ENCODE peak calls at places on chromosomes 11 and 22, in nine cellular contexts. M, E, Q, K, L, F, S, C and A are unnamed samples.

GRCh38 chr11:76588455-76589325 is 81.9 kb downstream of the LRRC32 start:
- DNase-seq in L (no peak), Q (peak; percentile 78), E (no peak), F (no peak), K (peak; percentile 73), M (peak; percentile 28), C (peak; percentile 85), S (no peak), A (peak; percentile 28)

GRCh38 chr11:2559527-2560311 is 114.9 kb downstream of the KCNQ1 start:
- DNase-seq in S (no peak), Q (peak; percentile 37), E (peak; percentile 50), F (no peak), L (peak; percentile 9), K (no peak), M (no peak), C (no peak), A (no peak)

GRCh38 chr11:92284107-92284506 is 59.5 kb downstream of the FAT3 start:
- DNase-seq in F (no peak), S (no peak), C (no peak), E (no peak), Q (no peak), K (no peak), L (no peak), M (no peak), A (no peak)

GRCh38 chr22:48021946-48022345 is 1259.5 kb downstream of the TBC1D22A start:
- DNase-seq in S (no peak), E (no peak), M (no peak), K (no peak), L (no peak), Q (no peak), C (no peak), F (no peak), A (no peak)

GRCh38 chr11:61270354-61271070 is 24.6 kb downstream of the VWCE start:
- DNase-seq in C (no peak), E (no peak), F (peak; percentile 47), S (no peak), L (no peak), M (peak; percentile 22), K (peak; percentile 83), Q (no peak), A (peak; percentile 66)

GRCh38 chr11:18395735-18396504 is 1.6 kb downstream of the LDHA start:
- DNase-seq in S (peak; percentile 94), L (peak; percentile 96), Q (peak; percentile 100), C (peak; percentile 98), M (peak; percentile 99), K (peak; percentile 100), F (peak; percentile 100), E (peak; percentile 99), A (peak; percentile 100)

GRCh38 chr22:49785841-49786451 is 41.7 kb downstream of the BRD1 start:
- DNase-seq in C (no peak), F (no peak), M (no peak), S (no peak), E (no peak), L (no peak), K (no peak), Q (peak; percentile 80), A (peak; percentile 34)

GRCh38 chr22:28500005-28500404 is 179.6 kb downstream of the TTC28 start:
- DNase-seq in S (no peak), Q (no peak), C (no peak), K (no peak), M (no peak), E (no peak), F (no peak), L (no peak), A (no peak)

GRCh38 chr11:70594031-70594430 is 195.7 kb downstream of the CTTN start:
- DNase-seq in Q (peak; percentile 13), M (no peak), E (no peak), L (no peak), F (no peak), C (no peak), S (no peak), K (no peak), A (no peak)

GRCh38 chr11:66687831-66688281 is 10.2 kb upstream of the RBM4B start:
- DNase-seq in M (no peak), F (no peak), E (no peak), S (no peak), L (no peak), C (no peak), Q (no peak), K (no peak), A (no peak)

GRCh38 chr11:103881518-103882070 is 154.8 kb upstream of the DDI1 start:
- DNase-seq in L (no peak), E (no peak), C (no peak), F (no peak), M (no peak), K (no peak), S (no peak), Q (no peak), A (no peak)

GRCh38 chr11:90737328-90738050 is 514.6 kb upstream of the CHORDC1 start:
- DNase-seq in L (no peak), M (no peak), F (peak; percentile 60), C (no peak), K (no peak), S (no peak), E (no peak), Q (no peak), A (no peak)

GRCh38 chr11:19876750-19877149 is 164.1 kb downstream of the NAV2 start:
- DNase-seq in K (no peak), S (no peak), M (no peak), C (no peak), Q (no peak), F (no peak), E (no peak), L (no peak), A (no peak)

DNA sequence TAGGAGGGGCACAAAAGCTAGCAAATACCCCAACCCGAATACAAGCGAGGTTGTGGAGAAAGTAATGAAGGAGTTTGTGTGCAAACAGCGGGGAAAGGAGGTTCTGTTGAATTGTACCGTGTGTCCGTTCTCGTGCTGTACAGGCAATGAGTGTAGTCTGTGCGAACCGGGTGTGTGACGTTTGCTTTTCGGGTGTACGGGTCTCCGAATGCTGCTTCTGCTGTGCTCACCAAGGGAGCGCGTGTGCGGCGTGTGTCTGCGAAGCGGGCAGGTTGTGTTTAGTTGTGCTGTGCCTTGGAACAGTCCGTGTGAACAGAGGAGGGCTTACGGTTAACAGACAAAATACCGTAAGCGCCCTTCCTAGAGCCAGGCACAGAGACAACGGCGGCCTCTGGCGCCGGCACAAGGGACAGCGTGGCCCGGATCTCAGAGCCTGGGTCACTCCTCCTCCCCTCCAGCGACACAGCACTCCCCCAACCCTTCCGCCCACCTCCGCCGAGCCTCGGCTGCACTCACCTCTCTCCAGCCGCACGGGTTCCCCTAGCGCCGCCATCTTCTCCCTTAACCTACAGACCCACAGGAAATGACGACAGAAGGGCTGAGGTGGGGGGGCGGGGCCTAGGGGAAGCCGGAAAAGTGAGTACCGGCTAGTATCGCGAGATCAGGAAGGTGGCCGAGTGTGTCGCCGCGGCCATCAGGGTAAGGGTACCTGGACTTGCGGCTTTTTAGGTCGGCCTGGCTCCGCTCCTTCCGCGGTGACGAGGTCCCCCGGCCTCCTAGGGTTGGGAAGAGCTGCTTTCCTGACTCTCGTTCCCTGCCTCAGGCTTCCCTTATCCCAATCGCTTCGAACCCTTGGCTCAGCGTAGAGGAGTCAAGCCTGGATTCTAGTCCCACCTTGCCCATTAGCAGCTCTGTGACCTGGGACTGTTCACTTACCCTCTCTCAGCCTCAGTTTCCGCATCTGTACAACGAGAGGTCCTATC is at the start of gene LIN7C:
- DNase-seq in C (peak; percentile 98), K (peak; percentile 97), F (peak; percentile 95), E (peak; percentile 95), S (peak; percentile 79), M (peak; percentile 97), Q (peak; percentile 97), L (peak; percentile 96), A (peak; percentile 98)
- TF ChIP-seq CTCF in C (peak; percentile 23), K (no peak), F (no peak), E (no peak), S (no peak), M (no peak), Q (no peak), L (peak; percentile 14), A (no peak)

DNA sequence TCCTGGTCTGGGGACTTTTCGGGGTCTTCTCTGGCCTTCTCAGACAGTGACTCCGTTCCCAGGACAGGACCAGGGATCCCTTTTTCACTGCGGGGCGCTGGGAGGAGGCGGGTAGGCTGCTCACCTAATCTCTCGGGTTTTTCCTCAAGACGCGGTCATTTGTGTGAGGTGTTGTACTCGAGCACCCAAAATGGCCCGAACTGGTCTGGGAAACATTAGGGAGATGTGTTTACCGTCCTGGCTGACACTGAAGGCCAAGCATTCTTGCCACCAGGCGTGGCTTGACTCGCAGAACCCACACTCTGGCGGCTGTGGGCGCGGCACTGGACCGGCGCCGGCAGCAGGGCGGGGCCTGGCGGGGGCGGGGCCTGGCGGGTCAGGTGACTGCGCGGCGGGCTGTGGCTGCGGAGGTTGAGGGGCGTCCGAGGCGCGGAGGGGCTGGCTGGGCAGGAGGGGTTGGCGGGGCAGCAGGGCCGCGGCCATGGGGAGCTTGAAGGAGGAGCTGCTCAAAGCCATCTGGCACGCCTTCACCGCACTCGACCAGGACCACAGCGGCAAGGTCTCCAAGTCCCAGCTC is at the start of gene SWAP70:
- DNase-seq in Q (peak; percentile 93), S (peak; percentile 83), C (peak; percentile 93), F (peak; percentile 83), K (peak; percentile 89), E (peak; percentile 86), L (peak; percentile 87), M (peak; percentile 95), A (peak; percentile 94)
- TF ChIP-seq CTCF in Q (peak; percentile 40), S (peak; percentile 65), C (peak; percentile 58), F (peak; percentile 56), K (peak; percentile 60), E (peak; percentile 14), L (peak; percentile 73), M (peak; percentile 16), A (peak; percentile 55)

DNA sequence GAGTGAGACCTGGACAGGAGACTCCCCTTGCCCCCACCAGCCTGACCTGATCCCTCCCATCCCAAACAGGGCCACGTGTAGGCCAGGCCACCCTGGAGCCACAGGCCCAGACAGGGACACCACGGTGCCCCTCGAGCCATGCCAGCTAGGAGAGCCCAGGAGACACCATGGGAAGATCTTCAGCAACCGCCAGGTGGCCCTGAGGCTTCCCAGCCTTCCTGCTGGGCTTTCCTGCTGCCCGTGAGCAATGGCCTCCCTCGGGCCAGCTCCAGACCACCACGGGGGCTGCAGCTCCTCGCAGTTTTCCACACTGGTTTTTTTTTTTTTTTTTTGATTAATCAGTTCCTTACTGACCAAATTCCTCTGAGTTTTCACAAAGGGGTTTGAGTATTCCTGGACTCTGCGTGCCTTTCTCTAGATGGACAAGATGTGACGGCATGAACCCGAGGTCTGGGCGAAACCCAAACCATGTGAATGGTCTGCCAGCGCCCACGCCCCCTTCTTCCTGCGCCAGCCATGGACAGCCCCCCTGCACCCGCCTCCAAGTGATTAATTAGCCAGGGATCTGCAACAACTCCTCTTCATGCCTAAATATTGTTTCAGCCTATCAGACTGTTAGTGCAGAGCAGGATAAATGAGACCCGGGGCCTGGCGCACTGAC is 40.9 kb downstream of the TBX1 start:
- DNase-seq in F (no peak), C (no peak), E (no peak), Q (peak; percentile 34), L (no peak), M (no peak), S (no peak), K (no peak), A (peak; percentile 51)
- TF ChIP-seq CTCF in F (no peak), C (no peak), E (no peak), Q (no peak), L (no peak), M (no peak), S (no peak), K (no peak), A (no peak)

DNA sequence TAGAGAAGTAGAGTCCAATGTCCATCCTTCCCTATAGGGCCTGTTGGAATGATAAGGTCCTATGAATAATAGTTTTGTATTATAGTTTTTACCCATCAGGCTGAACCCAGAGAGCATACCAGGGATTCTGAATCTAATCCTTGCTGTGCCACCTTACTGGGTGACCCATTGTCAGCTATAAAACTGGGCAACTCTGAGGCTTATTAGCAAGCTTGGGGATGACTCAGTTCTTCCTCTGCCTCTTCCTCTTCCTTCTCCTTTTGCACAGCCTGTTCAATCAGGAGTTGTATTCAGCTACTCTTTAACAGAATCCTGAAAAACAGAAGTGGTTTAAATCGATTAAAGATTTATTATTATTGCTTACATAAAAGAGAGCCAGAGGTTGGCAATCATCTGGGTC is 8.9 kb downstream of the HEPHL1 start:
- DNase-seq in F (no peak), C (no peak), E (no peak), K (no peak), M (no peak), L (no peak), S (no peak), Q (no peak), A (no peak)
- TF ChIP-seq CTCF in F (no peak), C (no peak), E (no peak), K (no peak), M (no peak), L (no peak), S (no peak), Q (no peak), A (no peak)